ENCODE peak calls at places on chromosomes 12 and 14, in four cellular contexts. R, K, L and Q are unnamed samples.

GRCh38 chr14:53331247-53331646 is 178.1 kb upstream of the DDHD1 start:
- DNase-seq in R (no peak), K (no peak), L (no peak), Q (no peak)

GRCh38 chr14:82354126-82354525 is 820.5 kb upstream of the SEL1L start:
- DNase-seq in R (no peak), K (no peak), L (no peak), Q (no peak)

GRCh38 chr12:11981174-11981733 is 89.5 kb upstream of the BCL2L14 start:
- DNase-seq in R (no peak), K (peak; percentile 34), L (peak; percentile 26), Q (peak; percentile 1)

GRCh38 chr14:23435540-23436326 is at the start of gene MYH7:
- DNase-seq in R (peak; percentile 52), K (no peak), L (no peak), Q (no peak)

GRCh38 chr12:22709292-22709691 is 84.3 kb downstream of the ETNK1 start:
- DNase-seq in R (no peak), K (no peak), L (no peak), Q (no peak)

GRCh38 chr12:30108666-30109065 is 324.9 kb upstream of the TMTC1 start:
- DNase-seq in R (no peak), K (no peak), L (no peak), Q (no peak)

GRCh38 chr14:66487159-66487558 is 988 bp downstream of the CCDC196 start:
- DNase-seq in R (no peak), K (no peak), L (no peak), Q (no peak)

GRCh38 chr14:59931237-59931636 is 11.3 kb downstream of the LRRC9 start:
- DNase-seq in R (no peak), K (no peak), L (no peak), Q (no peak)

GRCh38 chr12:13727707-13728147 is 253.7 kb downstream of the GRIN2B start:
- DNase-seq in R (no peak), K (no peak), L (no peak), Q (no peak)

GRCh38 chr12:123267991-123268843 is 3.4 kb downstream of the CDK2AP1 start:
- DNase-seq in R (no peak), K (no peak), L (no peak), Q (peak; percentile 49)

GRCh38 chr14:21352587-21352986 is 31.2 kb downstream of the SUPT16H start:
- DNase-seq in R (no peak), K (no peak), L (no peak), Q (no peak)

GRCh38 chr12:104057771-104058197 is 6.5 kb upstream of the HCFC2 start:
- DNase-seq in R (no peak), K (no peak), L (no peak), Q (peak; percentile 44)

GRCh38 chr12:124273630-124274029 is 21.3 kb upstream of the RFLNA start:
- DNase-seq in R (no peak), K (peak; percentile 11), L (no peak), Q (peak; percentile 54)

GRCh38 chr12:76866726-76867125 is 12.1 kb downstream of the CSRP2 start:
- DNase-seq in R (no peak), K (no peak), L (no peak), Q (no peak)

GRCh38 chr14:51610766-51611165 is 40.9 kb upstream of the FRMD6 start:
- DNase-seq in R (no peak), K (no peak), L (no peak), Q (no peak)

GRCh38 chr14:70744631-70745030 is 64.7 kb downstream of the MAP3K9 start:
- DNase-seq in R (no peak), K (no peak), L (no peak), Q (peak; percentile 65)

GRCh38 chr12:49622501-49623141 is 740 bp upstream of the PRPF40B start:
- DNase-seq in R (no peak), K (peak; percentile 51), L (peak; percentile 32), Q (no peak)

GRCh38 chr14:61472801-61473376 is 151.5 kb downstream of the PRKCH start:
- DNase-seq in R (no peak), K (peak; percentile 76), L (peak; percentile 52), Q (no peak)

GRCh38 chr12:109092484-109093021 is 719 bp downstream of the ALKBH2 start:
- DNase-seq in R (peak; percentile 21), K (no peak), L (no peak), Q (no peak)

GRCh38 chr14:69636051-69636639 is 24.7 kb downstream of the SUSD6 start:
- DNase-seq in R (no peak), K (no peak), L (peak; percentile 47), Q (peak; percentile 90)

GRCh38 chr12:25557830-25558436 is 4.8 kb upstream of the LMNTD1 start:
- DNase-seq in R (no peak), K (no peak), L (no peak), Q (peak; percentile 15)

GRCh38 chr14:75184447-75184846 is 8.0 kb upstream of the TMED10 start:
- DNase-seq in R (no peak), K (no peak), L (no peak), Q (no peak)

GRCh38 chr14:93747102-93747501 is 41.2 kb downstream of the PRIMA1 start:
- DNase-seq in R (no peak), K (no peak), L (no peak), Q (no peak)

GRCh38 chr14:99327458-99328250 is 55.7 kb upstream of the BCL11B start:
- DNase-seq in R (no peak), K (no peak), L (no peak), Q (no peak)

GRCh38 chr12:54588110-54588831 is at the start of gene PPP1R1A:
- DNase-seq in R (no peak), K (no peak), L (no peak), Q (no peak)

GRCh38 chr14:61280526-61281185 is 482 bp downstream of the TMEM30B start:
- DNase-seq in R (peak; percentile 77), K (peak; percentile 76), L (peak; percentile 43), Q (no peak)

GRCh38 chr12:57783466-57783801 is 847 bp downstream of the TSFM start:
- DNase-seq in R (no peak), K (no peak), L (no peak), Q (no peak)

GRCh38 chr12:3670083-3670620 is 82.8 kb downstream of the CRACR2A start:
- DNase-seq in R (no peak), K (no peak), L (no peak), Q (no peak)

GRCh38 chr12:26102954-26103353 is 21.9 kb downstream of the BHLHE41 start:
- DNase-seq in R (no peak), K (no peak), L (no peak), Q (no peak)

GRCh38 chr12:120696599-120696998 is 9.7 kb downstream of the MLEC start:
- DNase-seq in R (no peak), K (no peak), L (no peak), Q (no peak)

GRCh38 chr14:99035712-99036593 is 236.0 kb downstream of the BCL11B start:
- DNase-seq in R (peak; percentile 97), K (no peak), L (no peak), Q (peak; percentile 21)

GRCh38 chr14:103281496-103282231 is 52.4 kb upstream of the EIF5 start:
- DNase-seq in R (no peak), K (no peak), L (no peak), Q (peak; percentile 55)

GRCh38 chr12:96261557-96261956 is 67.4 kb downstream of the ELK3 start:
- DNase-seq in R (no peak), K (no peak), L (no peak), Q (no peak)

GRCh38 chr12:28026701-28027100 is 54.2 kb upstream of the PTHLH start:
- DNase-seq in R (no peak), K (no peak), L (no peak), Q (no peak)